ENCODE peak calls at places on chromosomes 12 and 14, in four cellular contexts. One of them, this sample, is unnamed.

GRCh38 chr12:5264006-5264405 is 167.9 kb upstream of the NTF3 start:
- DNase-seq in Daoy: peak
- DNase-seq in Caki2: no peak
- DNase-seq in frontal cortex: no peak
- DNase-seq in this sample: no peak

GRCh38 chr12:123854918-123855317 is 92.8 kb downstream of the DNAH10 start:
- DNase-seq in frontal cortex: no peak
- DNase-seq in Daoy: no peak
- DNase-seq in Caki2: no peak
- DNase-seq in this sample: no peak

GRCh38 chr14:95250126-95250824 is 69.4 kb downstream of the CLMN start:
- DNase-seq in frontal cortex: no peak
- DNase-seq in Caki2: peak
- DNase-seq in Daoy: no peak
- DNase-seq in this sample: no peak

GRCh38 chr12:92059976-92060375 is 85.7 kb downstream of the BTG1 start:
- DNase-seq in frontal cortex: no peak
- DNase-seq in Caki2: no peak
- DNase-seq in Daoy: peak
- DNase-seq in this sample: no peak

GRCh38 chr14:23366163-23366921 is 1.4 kb upstream of the EFS start:
- DNase-seq in Caki2: no peak
- DNase-seq in frontal cortex: peak
- DNase-seq in Daoy: peak
- DNase-seq in this sample: peak

GRCh38 chr14:100807979-100808734 is 17.8 kb upstream of the MEG3 start:
- DNase-seq in Daoy: no peak
- DNase-seq in Caki2: no peak
- DNase-seq in frontal cortex: no peak
- DNase-seq in this sample: no peak

GRCh38 chr14:80269338-80269935 is 58.1 kb upstream of the DIO2 start:
- DNase-seq in frontal cortex: no peak
- DNase-seq in Daoy: no peak
- DNase-seq in Caki2: no peak
- DNase-seq in this sample: no peak

GRCh38 chr12:75715323-75715644 is 203.9 kb upstream of the KRR1 start:
- DNase-seq in frontal cortex: no peak
- DNase-seq in Caki2: no peak
- DNase-seq in Daoy: no peak
- DNase-seq in this sample: no peak

GRCh38 chr12:56488041-56488955 is at the start of gene GLS2:
- DNase-seq in Caki2: peak
- DNase-seq in frontal cortex: peak
- DNase-seq in Daoy: peak
- DNase-seq in this sample: peak

GRCh38 chr14:24297190-24297964 is 2.2 kb downstream of the DHRS1 start:
- DNase-seq in Daoy: peak
- DNase-seq in frontal cortex: no peak
- DNase-seq in Caki2: peak
- DNase-seq in this sample: no peak

GRCh38 chr12:124625867-124626675 is 58.7 kb upstream of the NCOR2 start:
- DNase-seq in Caki2: peak
- DNase-seq in Daoy: peak
- DNase-seq in frontal cortex: peak
- DNase-seq in this sample: no peak

This sample was measured in hippocampal formation.